ENCODE peak calls at places on chromosomes 12 and 14, in five cellular contexts. A, V, M, D and K are unnamed samples. For H3K4me1, the result is how much of the 10 kb centered on the place peaks cover.

GRCh38 chr14:77868552-77869300 is 68.8 kb downstream of the ADCK1 start:
- DNase-seq in A (no peak), V (no peak), M (no peak), D (no peak), K (no peak)

GRCh38 chr14:35366048-35366428 is 38.5 kb downstream of the NFKBIA start:
- DNase-seq in A (peak), V (no peak), M (no peak), D (peak), K (no peak)

GRCh38 chr14:28754209-28754985 is 12.2 kb upstream of the FOXG1 start:
- DNase-seq in A (peak), V (no peak), M (peak), D (no peak), K (peak)

GRCh38 chr12:65881348-65881961 is 57.2 kb downstream of the HMGA2 start:
- DNase-seq in A (peak), V (peak), M (no peak), D (no peak), K (peak)

GRCh38 chr14:88868558-88869159 is 44.2 kb downstream of the TTC8 start:
- DNase-seq in A (peak), V (no peak), M (peak), D (no peak), K (no peak)

GRCh38 chr14:55349565-55349964 is 62.1 kb downstream of the ATG14 start:
- DNase-seq in A (no peak), V (no peak), M (no peak), D (no peak), K (no peak)

GRCh38 chr14:52238682-52239081 is 28.8 kb upstream of the PTGDR start:
- DNase-seq in A (no peak), V (no peak), M (no peak), D (no peak), K (no peak)

GRCh38 chr14:101813171-101813759 is 51.8 kb downstream of the PPP2R5C start:
- DNase-seq in A (no peak), V (peak), M (no peak), D (no peak), K (no peak)

GRCh38 chr12:91138337-91138905 is 27.1 kb upstream of the LUM start:
- DNase-seq in A (peak), V (peak), M (no peak), D (no peak), K (no peak)

GRCh38 chr12:38445040-38445439 is 128.5 kb downstream of the ALG10B start:
- DNase-seq in A (no peak), V (no peak), M (no peak), D (no peak), K (no peak)

GRCh38 chr12:50032516-50033316 is 7.4 kb upstream of the RACGAP1 start:
- DNase-seq in A (no peak), V (no peak), M (no peak), D (no peak), K (no peak)

GRCh38 chr12:21026302-21026701 is 104.7 kb upstream of the SLCO1B1 start:
- DNase-seq in A (no peak), V (no peak), M (peak), D (no peak), K (no peak)

GRCh38 chr14:73136387-73137221 is at the start of gene PSEN1:
- DNase-seq in A (peak), V (peak), M (peak), D (peak), K (peak)

GRCh38 chr14:60508707-60509437 is at the start of gene SIX6:
- DNase-seq in A (peak), V (no peak), M (no peak), D (no peak), K (no peak)

GRCh38 chr14:72722201-72722785 is 171.6 kb downstream of the DPF3 start:
- DNase-seq in A (peak), V (no peak), M (no peak), D (no peak), K (no peak)

GRCh38 chr12:7129647-7130536 is at the start of gene CLSTN3:
- DNase-seq in A (peak), V (peak), M (no peak), D (peak), K (peak)

GRCh38 chr14:101518611-101519048 is 42.7 kb upstream of the DIO3 start:
- DNase-seq in A (no peak), V (peak), M (no peak), D (no peak), K (peak)

GRCh38 chr14:96363751-96364336 is 518 bp downstream of the GSKIP start:
- DNase-seq in A (peak), V (no peak), M (peak), D (no peak), K (peak)

GRCh38 chr14:95519699-95520098 is 3.2 kb upstream of the SYNE3 start:
- DNase-seq in A (peak), V (peak), M (no peak), D (no peak), K (peak)

GRCh38 chr14:36174767-36175424 is 1.6 kb downstream of the PTCSC3 start:
- DNase-seq in A (no peak), V (no peak), M (no peak), D (no peak), K (no peak)

GRCh38 chr14:96102071-96102856 is 63.1 kb downstream of the C14orf132 start:
- DNase-seq in A (peak), V (no peak), M (no peak), D (no peak), K (no peak)

GRCh38 chr14:64137657-64138290 is 156.4 kb downstream of the ESR2 start:
- DNase-seq in A (peak), V (no peak), M (peak), D (no peak), K (no peak)

GRCh38 chr12:82708507-82708906 is 21.8 kb downstream of the TMTC2 start:
- DNase-seq in A (peak), V (peak), M (no peak), D (no peak), K (no peak)

GRCh38 chr12:46212108-46212982 is 56.5 kb downstream of the SLC38A1 start:
- DNase-seq in A (no peak), V (no peak), M (no peak), D (no peak), K (no peak)

GRCh38 chr12:59119676-59120075 is 199.4 kb upstream of the LRIG3 start:
- DNase-seq in A (peak), V (no peak), M (no peak), D (no peak), K (no peak)

GRCh38 chr12:52756281-52756960 is 20.7 kb downstream of the KRT76 start:
- DNase-seq in A (no peak), V (no peak), M (no peak), D (no peak), K (no peak)

GRCh38 chr14:88424573-88424972 is 39.1 kb downstream of the SPATA7 start:
- DNase-seq in A (no peak), V (no peak), M (no peak), D (no peak), K (no peak)

GRCh38 chr14:59438148-59438766 is 26.9 kb downstream of the GPR135 start:
- DNase-seq in A (peak), V (no peak), M (no peak), D (no peak), K (no peak)

GRCh38 chr12:59070534-59070933 is 150.2 kb upstream of the LRIG3 start:
- DNase-seq in A (no peak), V (no peak), M (no peak), D (no peak), K (no peak)

GRCh38 chr12:13293086-13293485 is 96.6 kb downstream of the EMP1 start:
- DNase-seq in A (no peak), V (no peak), M (no peak), D (no peak), K (no peak)

GRCh38 chr14:24852312-24853060 is 197.5 kb downstream of the STXBP6 start:
- DNase-seq in A (no peak), V (no peak), M (no peak), D (no peak), K (no peak)

GRCh38 chr14:90427848-90428426 is 31.1 kb downstream of the CALM1 start:
- DNase-seq in A (no peak), V (no peak), M (no peak), D (no peak), K (no peak)

GRCh38 chr12:131041216-131041967 is 87.7 kb downstream of the ADGRD1 start:
- DNase-seq in A (no peak), V (no peak), M (no peak), D (no peak), K (no peak)

GRCh38 chr14:101183376-101184103 is 280.0 kb upstream of the RTL1 start:
- DNase-seq in A (peak), V (peak), M (no peak), D (no peak), K (no peak)

GRCh38 chr14:36857136-36857535 is 195.5 kb downstream of the PAX9 start:
- DNase-seq in A (no peak), V (no peak), M (no peak), D (no peak), K (no peak)

DNA sequence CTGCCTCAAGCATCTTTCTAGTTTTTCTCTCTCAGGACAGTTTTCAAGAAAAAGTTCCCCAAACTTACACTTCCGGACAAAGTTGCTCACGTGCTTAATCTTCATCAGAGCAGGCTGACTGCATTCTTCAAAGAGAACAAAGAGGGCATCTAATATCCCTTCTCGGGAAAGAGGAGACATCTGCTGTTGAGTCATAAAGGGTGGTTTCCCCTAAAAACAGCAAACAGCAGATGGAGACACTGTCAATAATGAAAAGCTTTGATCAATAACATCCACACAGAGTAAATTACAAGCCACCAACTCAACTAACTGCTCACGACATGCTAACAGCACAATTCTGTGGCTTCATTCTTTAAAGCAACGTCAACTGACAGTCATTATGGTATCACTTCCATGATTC is 8.1 kb downstream of the CIT start:
- DNase-seq in A (peak), V (no peak), M (no peak), D (no peak), K (no peak)
- H3K4me3 ChIP-seq in A (no peak), V (no peak), M (no peak), D (no peak), K (no peak)

GRCh38 chr12:47225356-47225755 is 145.6 kb upstream of the AMIGO2 start:
- DNase-seq in A (no peak), V (no peak), M (no peak), D (no peak), K (no peak)
- H3K4me1 ChIP-seq in A (under half), V (under half), M (half or more), D (under half), K (under half)

GRCh38 chr12:19608039-19608438 is 168.7 kb downstream of the AEBP2 start:
- DNase-seq in A (no peak), V (no peak), M (no peak), D (no peak), K (no peak)
- H3K27ac ChIP-seq in A (no peak), V (no peak), M (no peak), D (no peak), K (no peak)

DNA sequence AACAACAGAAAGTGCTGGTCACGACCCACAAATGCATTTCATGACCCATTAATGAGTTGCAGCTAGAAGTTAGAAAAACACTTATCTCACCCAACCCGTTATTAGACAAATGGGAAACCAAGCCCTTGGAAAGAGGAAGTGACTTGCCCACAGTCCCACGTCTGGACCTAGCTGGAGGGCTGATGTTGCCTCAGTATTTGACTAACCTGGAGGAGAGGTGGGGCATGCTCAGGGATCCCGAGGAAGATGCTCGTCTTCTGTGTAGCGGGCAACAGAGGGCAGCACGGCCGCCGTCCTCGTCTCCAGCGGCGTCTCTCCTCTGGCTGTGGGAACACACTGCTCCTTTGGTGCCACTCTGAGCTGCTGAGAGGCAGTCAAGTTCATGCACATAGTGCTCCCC is 12.7 kb downstream of the CCND2 start:
- DNase-seq in A (no peak), V (no peak), M (no peak), D (no peak), K (no peak)
- H3K4me3 ChIP-seq in A (no peak), V (no peak), M (no peak), D (no peak), K (no peak)

GRCh38 chr12:54602661-54603060 is 14.2 kb upstream of the PPP1R1A start:
- DNase-seq in A (no peak), V (no peak), M (no peak), D (no peak), K (no peak)
- H3K4me1 ChIP-seq in A (under half), V (under half), M (under half), D (under half), K (under half)

GRCh38 chr12:111439657-111440151 is 34.0 kb downstream of the SH2B3 start:
- DNase-seq in A (no peak), V (no peak), M (no peak), D (no peak), K (no peak)

GRCh38 chr12:111438501-111438900 is 32.8 kb downstream of the SH2B3 start:
- DNase-seq in A (peak), V (no peak), M (no peak), D (no peak), K (no peak)

GRCh38 chr12:111436266-111436665 is 30.5 kb downstream of the SH2B3 start:
- DNase-seq in A (no peak), V (no peak), M (no peak), D (no peak), K (no peak)

GRCh38 chr12:111436811-111437210 is 31.1 kb downstream of the SH2B3 start:
- DNase-seq in A (no peak), V (no peak), M (no peak), D (no peak), K (no peak)

DNA sequence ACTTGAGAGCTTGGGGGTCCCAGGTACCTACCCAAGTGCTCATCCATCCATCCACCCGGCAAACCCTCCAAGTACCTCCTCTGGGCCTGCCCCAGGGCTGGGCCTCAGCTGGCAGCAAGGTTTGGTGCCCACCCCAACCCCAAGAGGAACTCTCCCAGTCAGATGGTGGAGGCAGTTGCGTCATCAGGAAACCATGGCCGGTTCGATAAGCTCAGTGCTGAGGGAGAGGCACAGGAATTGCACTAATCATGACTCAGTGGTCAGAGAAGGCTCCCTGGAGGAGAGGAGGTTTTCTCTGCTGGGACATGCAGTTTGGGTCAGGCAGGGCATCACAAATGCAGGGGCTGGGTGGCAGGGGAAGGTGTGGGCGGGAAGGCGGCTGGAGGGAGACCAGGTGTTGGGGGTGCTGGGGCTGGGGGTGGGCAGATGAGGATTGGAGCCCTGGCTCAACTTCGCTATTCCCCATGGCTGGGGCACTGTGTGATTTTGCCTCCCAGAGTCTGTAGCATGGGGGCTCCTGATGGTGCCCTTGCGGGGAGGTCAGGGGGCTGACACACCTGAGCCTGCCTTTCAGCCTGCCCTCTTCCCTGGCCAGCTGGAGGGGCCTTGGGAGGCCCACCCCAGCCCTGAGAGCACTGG is 32.2 kb downstream of the SH2B3 start:
- DNase-seq in A (peak), V (no peak), M (no peak), D (no peak), K (peak)
- H3K27ac ChIP-seq in A (no peak), V (peak), M (peak), D (peak), K (peak)

GRCh38 chr12:120979220-120979861 is 998 bp downstream of the HNF1A start:
- DNase-seq in A (no peak), V (no peak), M (no peak), D (no peak), K (no peak)
- H3K4me3 ChIP-seq in A (no peak), V (no peak), M (peak), D (no peak), K (no peak)

GRCh38 chr12:115485503-115485902 is 792.0 kb downstream of the MED13L start:
- DNase-seq in A (no peak), V (no peak), M (no peak), D (no peak), K (no peak)

GRCh38 chr12:115492553-115492952 is 784.9 kb downstream of the MED13L start:
- DNase-seq in A (no peak), V (no peak), M (no peak), D (no peak), K (no peak)

GRCh38 chr12:115485967-115486366 is 791.5 kb downstream of the MED13L start:
- DNase-seq in A (no peak), V (no peak), M (no peak), D (no peak), K (no peak)

GRCh38 chr12:115491851-115492250 is 785.6 kb downstream of the MED13L start:
- DNase-seq in A (no peak), V (no peak), M (no peak), D (no peak), K (no peak)

DNA sequence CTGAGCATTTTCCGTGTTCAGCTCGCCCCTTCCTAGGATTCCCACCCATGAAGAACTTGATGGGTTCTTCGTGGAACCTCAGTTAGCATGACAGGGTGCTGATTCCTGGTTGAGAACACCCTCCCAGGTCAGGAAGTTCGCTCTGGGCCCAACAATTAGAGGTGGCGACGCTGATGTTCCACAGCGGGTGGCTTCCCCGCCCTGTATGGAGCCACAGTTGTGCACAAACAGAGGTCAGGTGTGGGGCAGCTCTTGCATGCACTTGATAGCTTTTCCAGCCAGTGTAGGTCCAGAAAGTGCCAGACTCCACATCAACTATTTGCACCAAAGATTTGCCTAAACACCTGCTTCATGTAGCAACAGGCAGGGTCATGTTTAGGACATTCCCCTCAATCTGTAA is 788.2 kb downstream of the MED13L start:
- DNase-seq in A (no peak), V (no peak), M (no peak), D (no peak), K (no peak)
- H3K4me1 ChIP-seq in A (under half), V (under half), M (under half), D (under half), K (under half)

DNA sequence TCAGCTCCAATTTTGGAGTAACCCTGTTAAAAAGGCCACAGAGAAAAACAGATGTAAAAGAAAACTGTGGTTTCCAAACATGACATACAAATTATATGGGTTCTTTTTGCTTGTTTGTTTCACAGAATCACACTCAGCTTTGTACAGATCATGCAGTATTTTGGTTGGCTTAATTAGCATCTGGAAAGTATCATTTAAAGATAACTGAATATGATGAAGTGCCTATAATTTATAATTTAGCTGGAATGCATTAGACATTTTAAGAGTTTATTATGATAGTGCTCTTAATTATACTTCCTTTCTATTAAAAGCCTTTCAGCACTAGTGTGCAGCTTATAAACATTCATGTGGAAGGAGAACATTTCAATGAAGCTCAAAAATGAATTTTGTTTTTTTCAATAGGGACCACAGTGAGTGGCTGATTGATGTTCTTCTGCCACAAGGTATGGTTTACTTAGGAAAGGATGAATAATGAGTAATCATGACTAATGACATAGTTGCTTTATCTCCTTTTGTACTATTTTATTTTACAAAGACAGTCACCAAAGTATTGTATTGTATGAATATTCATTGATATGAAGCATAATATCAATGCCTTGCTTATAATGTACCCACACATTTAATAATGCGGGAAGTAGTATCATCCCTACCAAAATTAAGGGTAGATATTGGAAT is 98.3 kb downstream of the UNC79 start:
- DNase-seq in A (no peak), V (no peak), M (no peak), D (no peak), K (no peak)
- H3K27ac ChIP-seq in A (no peak), V (no peak), M (no peak), D (no peak), K (no peak)